ENCODE peak calls at places on chromosomes 2 and 18, in ten cellular contexts. C is cardiac fibroblast; H is EL; L is neural crest cell; A is NCI-H1105; D is heart left ventricle; Y is left cardiac atrium; Z is astrocyte of the spinal cord; P is activated CD4-positive, alpha-beta T cell treated with anti-CD3 and anti-CD28 coated beads, Interleukin-2, amount 10 ng/mL, durations not matched to agents 7 days and 5 days; J is aorta. Q is an unnamed sample.

GRCh38 chr2:100995309-100996075 is 6.6 kb upstream of the RPL31 start:
- DNase-seq in C (no peak), H (no peak), L (no peak), A (no peak), D (no peak), Y (no peak), Z (no peak), P (no peak), J (no peak), Q (no peak)

GRCh38 chr18:34542625-34543024 is 167.5 kb upstream of the DTNA start:
- DNase-seq in C (no peak), H (no peak), L (no peak), A (no peak), D (no peak), Y (no peak), Z (no peak), P (no peak), J (no peak), Q (no peak)

GRCh38 chr2:100320547-100321180 is 1.6 kb downstream of the LONRF2 start:
- DNase-seq in C (no peak), H (no peak), L (no peak), A (peak; percentile 37), D (no peak), Y (no peak), Z (no peak), P (no peak), J (no peak), Q (no peak)

GRCh38 chr18:3170762-3171161 is 49.0 kb downstream of the MYOM1 start:
- DNase-seq in C (no peak), H (no peak), L (no peak), A (no peak), D (no peak), Y (no peak), Z (no peak), P (no peak), J (no peak), Q (no peak)

GRCh38 chr2:76613330-76613729 is 902.6 kb upstream of the GCFC2 start:
- DNase-seq in C (no peak), H (no peak), L (no peak), A (no peak), D (no peak), Y (no peak), Z (no peak), P (no peak), J (no peak), Q (no peak)

GRCh38 chr2:25201265-25201664 is 32.9 kb upstream of the POMC start:
- DNase-seq in C (no peak), H (no peak), L (no peak), A (no peak), D (no peak), Y (no peak), Z (no peak), P (no peak), J (no peak), Q (no peak)

GRCh38 chr2:143402462-143402861 is 273.2 kb downstream of the ARHGAP15 start:
- DNase-seq in C (no peak), H (no peak), L (no peak), A (no peak), D (no peak), Y (no peak), Z (no peak), P (no peak), J (no peak), Q (no peak)

GRCh38 chr18:40012931-40013609 is 1942.0 kb upstream of the PIK3C3 start:
- DNase-seq in C (peak; percentile 47), H (no peak), L (no peak), A (no peak), D (no peak), Y (no peak), Z (peak; percentile 76), P (no peak), J (no peak), Q (no peak)

GRCh38 chr2:221282386-221282785 is 289.7 kb downstream of the EPHA4 start:
- DNase-seq in C (no peak), H (no peak), L (no peak), A (no peak), D (no peak), Y (no peak), Z (no peak), P (no peak), J (no peak), Q (no peak)

GRCh38 chr2:146108993-146109392 is 1589.1 kb upstream of the ZEB2 start:
- DNase-seq in C (peak; percentile 58), H (peak; percentile 63), L (no peak), A (no peak), D (no peak), Y (no peak), Z (no peak), P (no peak), J (no peak), Q (no peak)

GRCh38 chr18:54359233-54359632 is 1.5 kb downstream of the C18orf54 start:
- DNase-seq in C (peak; percentile 24), H (no peak), L (no peak), A (no peak), D (no peak), Y (no peak), Z (peak; percentile 48), P (no peak), J (no peak), Q (no peak)

GRCh38 chr2:3464401-3465005 is 54.8 kb downstream of the ADI1 start:
- DNase-seq in C (no peak), H (no peak), L (no peak), A (no peak), D (no peak), Y (peak; percentile 18), Z (no peak), P (no peak), J (no peak), Q (no peak)

GRCh38 chr2:95301876-95302641 is 4.9 kb downstream of the KCNIP3 start:
- DNase-seq in C (no peak), H (no peak), L (no peak), A (no peak), D (no peak), Y (no peak), Z (no peak), P (no peak), J (no peak), Q (no peak)

GRCh38 chr2:15178946-15179345 is 382.2 kb downstream of the NBAS start:
- DNase-seq in C (no peak), H (no peak), L (no peak), A (no peak), D (no peak), Y (no peak), Z (no peak), P (no peak), J (no peak), Q (no peak)

GRCh38 chr2:150109028-150109427 is 378.4 kb downstream of the RND3 start:
- DNase-seq in C (no peak), H (no peak), L (no peak), A (no peak), D (no peak), Y (no peak), Z (no peak), P (no peak), J (no peak), Q (no peak)

GRCh38 chr2:182586426-182586825 is 129.6 kb upstream of the DNAJC10 start:
- DNase-seq in C (no peak), H (no peak), L (no peak), A (no peak), D (no peak), Y (no peak), Z (no peak), P (no peak), J (no peak), Q (no peak)

GRCh38 chr2:189613650-189614420 is 33.2 kb upstream of the SLC40A1 start:
- DNase-seq in C (peak; percentile 62), H (peak; percentile 67), L (no peak), A (no peak), D (peak; percentile 33), Y (peak; percentile 22), Z (peak; percentile 11), P (no peak), J (peak; percentile 53), Q (no peak)

GRCh38 chr2:122300758-122301157 is 545.3 kb downstream of the TSN start:
- DNase-seq in C (peak; percentile 32), H (peak; percentile 1), L (no peak), A (no peak), D (no peak), Y (no peak), Z (no peak), P (no peak), J (no peak), Q (no peak)

GRCh38 chr2:42828487-42829416 is 36.4 kb upstream of the HAAO start:
- DNase-seq in C (peak; percentile 77), H (peak; percentile 69), L (peak; percentile 68), A (peak; percentile 53), D (peak; percentile 74), Y (peak; percentile 80), Z (peak; percentile 67), P (peak; percentile 72), J (peak; percentile 84), Q (peak; percentile 93)

GRCh38 chr2:50525423-50525822 is 506.5 kb downstream of the NRXN1 start:
- DNase-seq in C (no peak), H (no peak), L (no peak), A (no peak), D (no peak), Y (no peak), Z (no peak), P (no peak), J (no peak), Q (no peak)

GRCh38 chr2:131656816-131657633 is 129.3 kb downstream of the CCDC74A start:
- DNase-seq in C (no peak), H (no peak), L (no peak), A (no peak), D (no peak), Y (no peak), Z (no peak), P (no peak), J (no peak), Q (no peak)

GRCh38 chr2:226118471-226119429 is 680.9 kb downstream of the IRS1 start:
- DNase-seq in C (peak; percentile 98), H (peak; percentile 91), L (no peak), A (no peak), D (no peak), Y (peak; percentile 21), Z (peak; percentile 89), P (no peak), J (no peak), Q (peak; percentile 40)

GRCh38 chr2:237459226-237459625 is 27.8 kb upstream of the MLPH start:
- DNase-seq in C (no peak), H (no peak), L (no peak), A (no peak), D (no peak), Y (no peak), Z (no peak), P (no peak), J (no peak), Q (no peak)

GRCh38 chr2:8662239-8662879 is 19.5 kb upstream of the ID2 start:
- DNase-seq in C (peak; percentile 74), H (peak; percentile 87), L (no peak), A (no peak), D (no peak), Y (no peak), Z (peak; percentile 82), P (no peak), J (no peak), Q (no peak)

Q was measured in left lung.